ENCODE peak calls at places on chromosomes 16 and 17, in nine cellular contexts. One of them, this sample, is unnamed. For H3K4me1, the result is how much of the 10 kb centered on the place peaks cover.

GRCh38 chr17:32502710-32503109 is 15.9 kb downstream of the CDK5R1 start:
- DNase-seq in lung: no peak
- DNase-seq in mucosa of descending colon: peak
- DNase-seq in CD8-positive, alpha-beta T cell: no peak
- DNase-seq in heart right ventricle: no peak
- DNase-seq in neural progenitor cell: no peak
- DNase-seq in GM23338: no peak
- DNase-seq in upper lobe of left lung: no peak
- DNase-seq in endodermal cell: no peak
- DNase-seq in this sample: no peak

GRCh38 chr17:73560661-73561060 is 83.6 kb downstream of the SDK2 start:
- DNase-seq in lung: no peak
- DNase-seq in mucosa of descending colon: no peak
- DNase-seq in CD8-positive, alpha-beta T cell: no peak
- DNase-seq in heart right ventricle: no peak
- DNase-seq in neural progenitor cell: peak
- DNase-seq in GM23338: peak
- DNase-seq in upper lobe of left lung: no peak
- DNase-seq in endodermal cell: peak
- DNase-seq in this sample: peak

GRCh38 chr17:10349403-10349802 is 23.4 kb downstream of the MYH13 start:
- DNase-seq in lung: no peak
- DNase-seq in mucosa of descending colon: no peak
- DNase-seq in CD8-positive, alpha-beta T cell: no peak
- DNase-seq in heart right ventricle: no peak
- DNase-seq in neural progenitor cell: peak
- DNase-seq in GM23338: peak
- DNase-seq in upper lobe of left lung: no peak
- DNase-seq in endodermal cell: peak
- DNase-seq in this sample: no peak

GRCh38 chr16:56518435-56518834 is 1.4 kb downstream of the BBS2 start:
- DNase-seq in lung: no peak
- DNase-seq in mucosa of descending colon: no peak
- DNase-seq in CD8-positive, alpha-beta T cell: no peak
- DNase-seq in heart right ventricle: no peak
- DNase-seq in neural progenitor cell: no peak
- DNase-seq in GM23338: no peak
- DNase-seq in upper lobe of left lung: no peak
- DNase-seq in endodermal cell: no peak
- DNase-seq in this sample: no peak

GRCh38 chr16:76681296-76681695 is 404.1 kb downstream of the CNTNAP4 start:
- DNase-seq in lung: no peak
- DNase-seq in mucosa of descending colon: no peak
- DNase-seq in CD8-positive, alpha-beta T cell: no peak
- DNase-seq in heart right ventricle: no peak
- DNase-seq in neural progenitor cell: no peak
- DNase-seq in GM23338: no peak
- DNase-seq in upper lobe of left lung: no peak
- DNase-seq in endodermal cell: no peak
- DNase-seq in this sample: no peak

GRCh38 chr16:23673971-23674614 is 4.6 kb upstream of the PLK1 start:
- DNase-seq in lung: no peak
- DNase-seq in mucosa of descending colon: no peak
- DNase-seq in CD8-positive, alpha-beta T cell: no peak
- DNase-seq in heart right ventricle: no peak
- DNase-seq in neural progenitor cell: peak
- DNase-seq in GM23338: no peak
- DNase-seq in upper lobe of left lung: no peak
- DNase-seq in endodermal cell: peak
- DNase-seq in this sample: peak

GRCh38 chr16:440627-441026 is 15.2 kb downstream of the RAB11FIP3 start:
- DNase-seq in lung: no peak
- DNase-seq in mucosa of descending colon: no peak
- DNase-seq in CD8-positive, alpha-beta T cell: no peak
- DNase-seq in heart right ventricle: no peak
- DNase-seq in neural progenitor cell: no peak
- DNase-seq in GM23338: no peak
- DNase-seq in upper lobe of left lung: no peak
- DNase-seq in endodermal cell: no peak
- DNase-seq in this sample: peak

GRCh38 chr16:68790130-68790761 is 53.1 kb upstream of the TANGO6 start:
- DNase-seq in lung: peak
- DNase-seq in mucosa of descending colon: no peak
- DNase-seq in CD8-positive, alpha-beta T cell: no peak
- DNase-seq in heart right ventricle: no peak
- DNase-seq in neural progenitor cell: peak
- DNase-seq in GM23338: peak
- DNase-seq in upper lobe of left lung: peak
- DNase-seq in endodermal cell: peak
- DNase-seq in this sample: peak

GRCh38 chr17:68511254-68511670 is 968 bp upstream of the PRKAR1A start:
- DNase-seq in lung: peak
- DNase-seq in mucosa of descending colon: no peak
- DNase-seq in CD8-positive, alpha-beta T cell: no peak
- DNase-seq in heart right ventricle: no peak
- DNase-seq in neural progenitor cell: no peak
- DNase-seq in GM23338: no peak
- DNase-seq in upper lobe of left lung: no peak
- DNase-seq in endodermal cell: no peak
- DNase-seq in this sample: peak

GRCh38 chr17:68513932-68514331 is 1.7 kb downstream of the PRKAR1A start:
- DNase-seq in lung: no peak
- DNase-seq in mucosa of descending colon: no peak
- DNase-seq in CD8-positive, alpha-beta T cell: no peak
- DNase-seq in heart right ventricle: no peak
- DNase-seq in neural progenitor cell: no peak
- DNase-seq in GM23338: no peak
- DNase-seq in upper lobe of left lung: no peak
- DNase-seq in endodermal cell: no peak
- DNase-seq in this sample: no peak

GRCh38 chr17:68511671-68512246 is 471 bp upstream of the PRKAR1A start:
- DNase-seq in lung: peak
- DNase-seq in mucosa of descending colon: peak
- DNase-seq in CD8-positive, alpha-beta T cell: peak
- DNase-seq in heart right ventricle: peak
- DNase-seq in neural progenitor cell: peak
- DNase-seq in GM23338: peak
- DNase-seq in upper lobe of left lung: peak
- DNase-seq in endodermal cell: peak
- DNase-seq in this sample: peak

GRCh38 chr17:68512967-68513474 is 791 bp downstream of the PRKAR1A start:
- DNase-seq in lung: no peak
- DNase-seq in mucosa of descending colon: no peak
- DNase-seq in CD8-positive, alpha-beta T cell: peak
- DNase-seq in heart right ventricle: no peak
- DNase-seq in neural progenitor cell: peak
- DNase-seq in GM23338: peak
- DNase-seq in upper lobe of left lung: no peak
- DNase-seq in endodermal cell: peak
- DNase-seq in this sample: peak

DNA sequence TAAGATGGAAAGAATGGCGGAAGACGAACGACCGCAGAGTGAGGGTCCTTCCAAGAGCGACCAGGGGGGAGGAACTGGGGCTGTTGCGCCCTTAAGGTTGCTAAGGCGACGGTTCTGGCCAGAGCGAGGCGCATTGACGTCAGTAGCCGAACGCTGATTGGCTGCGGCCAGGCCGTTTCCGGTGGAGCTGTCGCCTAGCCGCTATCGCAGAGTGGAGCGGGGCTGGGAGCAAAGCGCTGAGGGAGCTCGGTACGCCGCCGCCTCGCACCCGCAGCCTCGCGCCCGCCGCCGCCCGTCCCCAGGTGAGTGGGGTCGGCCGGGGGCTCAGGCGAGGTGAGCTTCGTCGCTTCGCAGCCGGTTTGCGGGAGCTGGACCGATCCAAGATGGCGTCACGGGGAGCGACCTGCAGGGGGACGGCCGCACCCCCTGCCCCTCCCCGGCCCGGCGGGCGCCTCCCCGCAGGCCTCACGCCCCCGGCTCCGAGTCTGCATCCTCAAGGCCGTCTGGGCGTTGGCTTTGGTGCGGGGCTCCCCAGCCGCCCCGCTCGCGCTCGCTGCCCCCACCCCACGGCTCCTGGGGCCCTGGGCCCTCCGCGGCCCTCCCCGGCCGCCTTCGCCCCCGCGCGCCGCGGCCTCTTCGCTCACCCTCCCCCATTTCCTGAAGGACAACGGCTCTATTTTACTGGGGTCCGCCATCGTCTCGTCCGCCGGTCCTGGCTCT is at the start of gene PRKAR1A:
- DNase-seq in lung: peak
- DNase-seq in mucosa of descending colon: peak
- DNase-seq in CD8-positive, alpha-beta T cell: peak
- DNase-seq in heart right ventricle: peak
- DNase-seq in neural progenitor cell: peak
- DNase-seq in GM23338: peak
- DNase-seq in upper lobe of left lung: peak
- DNase-seq in endodermal cell: peak
- DNase-seq in this sample: peak
- H3K4me1 ChIP-seq in lung: under half
- H3K4me1 ChIP-seq in mucosa of descending colon: under half
- H3K4me1 ChIP-seq in CD8-positive, alpha-beta T cell: under half
- H3K4me1 ChIP-seq in heart right ventricle: half or more
- H3K4me1 ChIP-seq in neural progenitor cell: under half
- H3K4me1 ChIP-seq in GM23338: under half
- H3K4me1 ChIP-seq in upper lobe of left lung: under half
- H3K4me1 ChIP-seq in endodermal cell: under half
- H3K4me1 ChIP-seq in this sample: under half

GRCh38 chr17:19270951-19271611 is 33.9 kb downstream of the EPN2 start:
- DNase-seq in lung: no peak
- DNase-seq in mucosa of descending colon: no peak
- DNase-seq in CD8-positive, alpha-beta T cell: no peak
- DNase-seq in heart right ventricle: peak
- DNase-seq in neural progenitor cell: no peak
- DNase-seq in GM23338: no peak
- DNase-seq in upper lobe of left lung: no peak
- DNase-seq in endodermal cell: no peak
- DNase-seq in this sample: peak

GRCh38 chr17:19269641-19270040 is 32.5 kb downstream of the EPN2 start:
- DNase-seq in lung: no peak
- DNase-seq in mucosa of descending colon: no peak
- DNase-seq in CD8-positive, alpha-beta T cell: no peak
- DNase-seq in heart right ventricle: no peak
- DNase-seq in neural progenitor cell: no peak
- DNase-seq in GM23338: no peak
- DNase-seq in upper lobe of left lung: no peak
- DNase-seq in endodermal cell: no peak
- DNase-seq in this sample: no peak

GRCh38 chr17:19271751-19272357 is 34.7 kb downstream of the EPN2 start:
- DNase-seq in lung: no peak
- DNase-seq in mucosa of descending colon: no peak
- DNase-seq in CD8-positive, alpha-beta T cell: no peak
- DNase-seq in heart right ventricle: no peak
- DNase-seq in neural progenitor cell: no peak
- DNase-seq in GM23338: no peak
- DNase-seq in upper lobe of left lung: no peak
- DNase-seq in endodermal cell: no peak
- DNase-seq in this sample: peak

GRCh38 chr17:19269102-19269501 is 31.9 kb downstream of the EPN2 start:
- DNase-seq in lung: no peak
- DNase-seq in mucosa of descending colon: no peak
- DNase-seq in CD8-positive, alpha-beta T cell: no peak
- DNase-seq in heart right ventricle: no peak
- DNase-seq in neural progenitor cell: no peak
- DNase-seq in GM23338: no peak
- DNase-seq in upper lobe of left lung: no peak
- DNase-seq in endodermal cell: no peak
- DNase-seq in this sample: peak

DNA sequence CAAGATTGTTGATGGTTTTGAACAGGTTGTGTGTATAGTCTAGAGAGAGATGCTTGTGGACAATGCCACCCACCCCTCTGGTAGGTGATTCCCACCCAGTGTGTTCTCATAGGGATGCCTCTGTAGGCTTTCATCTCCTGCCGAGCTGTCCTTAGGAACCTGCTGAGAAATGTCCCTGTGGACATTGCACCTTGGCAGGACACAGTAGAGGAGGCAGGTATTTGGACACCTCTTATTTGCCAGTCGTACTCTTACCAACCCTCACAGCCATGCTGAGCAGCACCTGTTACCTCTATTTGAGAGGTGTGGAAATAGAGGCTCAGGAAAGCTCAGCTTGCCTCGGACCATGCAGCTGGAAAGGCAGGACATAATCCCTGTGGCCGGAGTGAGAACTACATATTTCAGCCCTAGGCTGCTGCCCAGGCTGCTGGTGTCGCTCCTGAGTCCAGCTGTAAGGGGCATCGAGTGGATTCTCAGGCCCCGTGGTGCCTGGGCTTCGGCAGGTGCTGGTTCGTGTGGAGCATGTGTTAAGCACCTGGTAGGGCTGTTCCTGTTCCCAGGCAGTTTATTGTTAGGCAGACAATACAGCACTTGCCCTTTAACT is 33.3 kb downstream of the EPN2 start:
- DNase-seq in lung: no peak
- DNase-seq in mucosa of descending colon: no peak
- DNase-seq in CD8-positive, alpha-beta T cell: no peak
- DNase-seq in heart right ventricle: no peak
- DNase-seq in neural progenitor cell: peak
- DNase-seq in GM23338: peak
- DNase-seq in upper lobe of left lung: no peak
- DNase-seq in endodermal cell: peak
- DNase-seq in this sample: no peak
- TF ChIP-seq CTCF in lung: no peak
- TF ChIP-seq CTCF in mucosa of descending colon: no peak
- TF ChIP-seq CTCF in CD8-positive, alpha-beta T cell: no peak
- TF ChIP-seq CTCF in heart right ventricle: no peak
- TF ChIP-seq CTCF in neural progenitor cell: peak
- TF ChIP-seq CTCF in GM23338: no peak
- TF ChIP-seq CTCF in upper lobe of left lung: peak
- TF ChIP-seq CTCF in endodermal cell: peak
- TF ChIP-seq CTCF in this sample: no peak

GRCh38 chr17:44778656-44779210 is 19.9 kb downstream of the ADAM11 start:
- DNase-seq in lung: no peak
- DNase-seq in mucosa of descending colon: no peak
- DNase-seq in CD8-positive, alpha-beta T cell: no peak
- DNase-seq in heart right ventricle: no peak
- DNase-seq in neural progenitor cell: no peak
- DNase-seq in GM23338: no peak
- DNase-seq in upper lobe of left lung: no peak
- DNase-seq in endodermal cell: no peak
- DNase-seq in this sample: peak

GRCh38 chr17:44775136-44775837 is 16.5 kb downstream of the ADAM11 start:
- DNase-seq in lung: peak
- DNase-seq in mucosa of descending colon: peak
- DNase-seq in CD8-positive, alpha-beta T cell: peak
- DNase-seq in heart right ventricle: peak
- DNase-seq in neural progenitor cell: peak
- DNase-seq in GM23338: peak
- DNase-seq in upper lobe of left lung: peak
- DNase-seq in endodermal cell: peak
- DNase-seq in this sample: peak

GRCh38 chr17:44775838-44776621 is 17.2 kb downstream of the ADAM11 start:
- DNase-seq in lung: no peak
- DNase-seq in mucosa of descending colon: no peak
- DNase-seq in CD8-positive, alpha-beta T cell: no peak
- DNase-seq in heart right ventricle: no peak
- DNase-seq in neural progenitor cell: no peak
- DNase-seq in GM23338: no peak
- DNase-seq in upper lobe of left lung: peak
- DNase-seq in endodermal cell: no peak
- DNase-seq in this sample: peak

GRCh38 chr17:44777394-44778348 is 18.9 kb downstream of the ADAM11 start:
- DNase-seq in lung: no peak
- DNase-seq in mucosa of descending colon: peak
- DNase-seq in CD8-positive, alpha-beta T cell: no peak
- DNase-seq in heart right ventricle: no peak
- DNase-seq in neural progenitor cell: no peak
- DNase-seq in GM23338: no peak
- DNase-seq in upper lobe of left lung: no peak
- DNase-seq in endodermal cell: peak
- DNase-seq in this sample: peak

GRCh38 chr17:44776628-44777393 is 18.0 kb downstream of the ADAM11 start:
- DNase-seq in lung: no peak
- DNase-seq in mucosa of descending colon: no peak
- DNase-seq in CD8-positive, alpha-beta T cell: no peak
- DNase-seq in heart right ventricle: no peak
- DNase-seq in neural progenitor cell: no peak
- DNase-seq in GM23338: no peak
- DNase-seq in upper lobe of left lung: no peak
- DNase-seq in endodermal cell: no peak
- DNase-seq in this sample: peak
- H3K4me1 ChIP-seq in lung: under half
- H3K4me1 ChIP-seq in mucosa of descending colon: under half
- H3K4me1 ChIP-seq in CD8-positive, alpha-beta T cell: under half
- H3K4me1 ChIP-seq in heart right ventricle: under half
- H3K4me1 ChIP-seq in neural progenitor cell: under half
- H3K4me1 ChIP-seq in GM23338: under half
- H3K4me1 ChIP-seq in upper lobe of left lung: under half
- H3K4me1 ChIP-seq in endodermal cell: under half
- H3K4me1 ChIP-seq in this sample: under half

GRCh38 chr17:16286947-16287562 is 66.2 kb downstream of the CENPV start:
- DNase-seq in lung: no peak
- DNase-seq in mucosa of descending colon: peak
- DNase-seq in CD8-positive, alpha-beta T cell: no peak
- DNase-seq in heart right ventricle: peak
- DNase-seq in neural progenitor cell: no peak
- DNase-seq in GM23338: peak
- DNase-seq in upper lobe of left lung: no peak
- DNase-seq in endodermal cell: peak
- DNase-seq in this sample: peak
- TF ChIP-seq CTCF in lung: no peak
- TF ChIP-seq CTCF in mucosa of descending colon: no peak
- TF ChIP-seq CTCF in CD8-positive, alpha-beta T cell: no peak
- TF ChIP-seq CTCF in heart right ventricle: no peak
- TF ChIP-seq CTCF in neural progenitor cell: no peak
- TF ChIP-seq CTCF in GM23338: peak
- TF ChIP-seq CTCF in upper lobe of left lung: no peak
- TF ChIP-seq CTCF in endodermal cell: peak
- TF ChIP-seq CTCF in this sample: peak